ENCODE peak calls at places on chromosomes 3 and 15, in six cellular contexts. C is endodermal cell, O is upper lobe of right lung, E is heart right ventricle, W is hepatocyte, K is tibial nerve. H is an unnamed sample.

GRCh38 chr3:142279965-142280590 is 54.7 kb upstream of the GK5 start:
- DNase-seq in E (no peak), O (no peak), K (peak; percentile 22), C (peak; percentile 74), W (peak; percentile 84), H (peak; percentile 57)

GRCh38 chr15:90054618-90055097 is 47.6 kb downstream of the IDH2 start:
- DNase-seq in O (no peak), K (no peak), C (no peak), W (peak; percentile 45), E (no peak), H (no peak)

GRCh38 chr15:44566176-44566575 is 29.2 kb downstream of the EIF3J start:
- DNase-seq in C (no peak), W (no peak), E (no peak), K (no peak), O (no peak), H (no peak)

GRCh38 chr3:15438988-15439387 is 11.6 kb downstream of the EAF1 start:
- DNase-seq in E (no peak), C (no peak), K (no peak), W (no peak), O (no peak), H (no peak)

GRCh38 chr15:63447277-63447676 is 57.1 kb upstream of the USP3 start:
- DNase-seq in W (no peak), E (no peak), K (no peak), C (no peak), O (no peak), H (no peak)

GRCh38 chr3:61997112-61997511 is 376.2 kb downstream of the FEZF2 start:
- DNase-seq in C (no peak), W (no peak), K (no peak), E (no peak), O (no peak), H (no peak)

GRCh38 chr3:178198329-178198728 is 337.9 kb upstream of the KCNMB2 start:
- DNase-seq in O (no peak), W (no peak), K (no peak), C (no peak), E (no peak), H (no peak)

GRCh38 chr15:77840962-77841361 is 208.2 kb upstream of the LINGO1 start:
- DNase-seq in C (peak; percentile 49), O (peak; percentile 71), E (no peak), W (peak; percentile 60), K (no peak), H (no peak)

GRCh38 chr15:29708519-29708918 is 113.7 kb downstream of the TJP1 start:
- DNase-seq in O (no peak), E (no peak), W (no peak), C (no peak), K (no peak), H (no peak)

GRCh38 chr3:64067510-64068346 is 44.4 kb upstream of the PSMD6 start:
- DNase-seq in W (no peak), C (no peak), O (no peak), K (no peak), E (no peak), H (no peak)

GRCh38 chr15:62889734-62890505 is 152.6 kb upstream of the TPM1 start:
- DNase-seq in O (no peak), K (no peak), C (no peak), E (no peak), W (no peak), H (no peak)

GRCh38 chr15:99110581-99111320 is 5.9 kb downstream of the SYNM start:
- DNase-seq in O (no peak), K (no peak), C (no peak), W (no peak), E (no peak), H (no peak)

GRCh38 chr15:89776274-89777072 is at the start of gene MESP2:
- DNase-seq in K (peak; percentile 72), W (peak; percentile 92), E (peak; percentile 91), O (peak; percentile 93), C (peak; percentile 97), H (no peak)

GRCh38 chr3:39115870-39116269 is 8.4 kb downstream of the TTC21A start:
- DNase-seq in C (no peak), O (no peak), K (no peak), W (no peak), E (no peak), H (no peak)

GRCh38 chr15:82043726-82044372 is 2.0 kb downstream of the MEX3B start:
- DNase-seq in K (no peak), W (no peak), O (no peak), E (peak; percentile 17), C (no peak), H (no peak)

GRCh38 chr15:82040862-82041261 is 5.0 kb downstream of the MEX3B start:
- DNase-seq in O (no peak), E (no peak), W (peak; percentile 15), C (peak; percentile 93), K (no peak), H (no peak)

GRCh38 chr15:82045179-82045891 is 483 bp downstream of the MEX3B start:
- DNase-seq in C (peak; percentile 79), K (peak; percentile 22), W (peak; percentile 55), E (peak; percentile 56), O (no peak), H (no peak)

GRCh38 chr15:82044373-82045178 is 1.2 kb downstream of the MEX3B start:
- DNase-seq in E (peak; percentile 44), C (peak; percentile 87), O (no peak), K (peak; percentile 15), W (peak; percentile 73), H (no peak)

GRCh38 chr15:82043130-82043673 is 2.6 kb downstream of the MEX3B start:
- DNase-seq in W (no peak), O (no peak), C (peak; percentile 69), K (no peak), E (no peak), H (no peak)
- H3K27ac ChIP-seq in W (peak overlapping the region; percentile 95), O (no peak overlapping the region), C (no peak overlapping the region), K (no peak overlapping the region), E (no peak overlapping the region), H (no peak overlapping the region)

DNA sequence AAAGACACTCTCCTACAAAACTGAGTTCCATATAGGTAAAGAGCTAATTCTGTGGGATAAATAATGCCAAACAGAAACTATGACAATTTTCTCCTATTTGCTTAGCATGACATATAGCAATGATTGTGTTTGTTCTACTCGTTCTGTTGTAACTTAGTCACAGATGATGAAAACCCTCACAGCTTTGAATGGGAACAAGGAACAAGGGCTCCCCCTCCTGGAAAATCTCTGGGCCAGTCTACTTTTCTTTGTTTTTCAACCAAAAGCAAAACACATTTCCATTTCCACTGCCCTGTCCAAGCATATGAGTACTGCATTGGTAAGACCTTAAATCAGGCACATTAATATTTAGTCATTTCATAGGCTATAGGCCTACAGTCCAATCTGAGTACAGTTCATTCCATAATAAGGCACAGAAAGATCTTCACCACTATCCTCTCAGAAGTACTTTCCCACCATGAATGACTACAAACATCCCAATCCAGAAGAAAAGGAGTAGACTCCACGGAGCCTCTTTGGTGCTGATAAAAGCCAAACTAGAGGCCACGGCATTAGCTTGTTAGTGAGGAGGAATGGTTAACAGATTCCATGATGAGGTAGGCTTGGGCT is 67.1 kb downstream of the ATP8B4 start:
- DNase-seq in E (no peak), K (peak; percentile 27), C (peak; percentile 76), W (peak; percentile 83), O (no peak), H (peak; percentile 79)
- TF ChIP-seq CTCF in E (peak; percentile 67), K (peak; percentile 66), C (peak; percentile 88), W (peak; percentile 92), O (peak; percentile 58), H (peak; percentile 64)

GRCh38 chr15:42914728-42915497 is 5.7 kb downstream of the TTBK2 start:
- DNase-seq in O (no peak), W (no peak), C (no peak), K (no peak), E (no peak), H (no peak)
- H3K27ac ChIP-seq in O (no peak overlapping the region), W (no peak overlapping the region), C (no peak overlapping the region), K (no peak overlapping the region), E (no peak overlapping the region), H (peak overlapping the region; percentile 77)

GRCh38 chr3:48989796-48990635 is at the start of gene P4HTM:
- DNase-seq in E (peak; percentile 83), W (peak; percentile 94), O (peak; percentile 90), K (peak; percentile 76), C (peak; percentile 94), H (peak; percentile 41)
- TF ChIP-seq CTCF in E (peak; percentile 52), W (peak; percentile 37), O (peak; percentile 45), K (peak; percentile 53), C (peak; percentile 43), H (no peak)

GRCh38 chr3:128698211-128699011 is 27.6 kb upstream of the RAB7A start:
- DNase-seq in O (peak; percentile 78), K (no peak), C (peak; percentile 81), E (peak; percentile 58), W (peak; percentile 56), H (no peak)
- H3K27ac ChIP-seq in O (peak overlapping the region; percentile 76), K (peak overlapping the region; percentile 67), C (no peak overlapping the region), E (peak overlapping the region; percentile 79), W (peak overlapping the region; percentile 4), H (peak overlapping the region; percentile 70)

GRCh38 chr3:82493858-82494257 is 732.4 kb upstream of the GBE1 start:
- DNase-seq in K (no peak), E (no peak), O (no peak), W (no peak), C (no peak), H (no peak)

GRCh38 chr3:82494977-82495489 is 733.6 kb upstream of the GBE1 start:
- DNase-seq in E (no peak), C (no peak), O (no peak), W (no peak), K (no peak), H (no peak)

GRCh38 chr3:82498186-82498585 is 736.7 kb upstream of the GBE1 start:
- DNase-seq in O (peak; percentile 45), W (no peak), C (no peak), E (no peak), K (no peak), H (no peak)

GRCh38 chr3:82495655-82496054 is 734.2 kb upstream of the GBE1 start:
- DNase-seq in O (no peak), C (no peak), E (no peak), K (no peak), W (no peak), H (no peak)

GRCh38 chr3:82496890-82497560 is 735.6 kb upstream of the GBE1 start:
- DNase-seq in O (no peak), W (peak; percentile 24), E (no peak), C (peak; percentile 70), K (no peak), H (no peak)
- TF ChIP-seq CTCF in O (peak; percentile 8), W (peak; percentile 47), E (no peak), C (peak; percentile 89), K (no peak), H (no peak)

GRCh38 chr3:10187295-10187876 is 22.7 kb downstream of the IRAK2 start:
- DNase-seq in E (no peak), C (no peak), K (no peak), W (no peak), O (no peak), H (no peak)
- H3K27ac ChIP-seq in E (no peak overlapping the region), C (no peak overlapping the region), K (no peak overlapping the region), W (no peak overlapping the region), O (no peak overlapping the region), H (peak overlapping the region; percentile 54)

GRCh38 chr3:192444791-192445106 is 282.6 kb downstream of the FGF12 start:
- DNase-seq in W (no peak), E (no peak), C (no peak), O (no peak), K (no peak), H (no peak)
- TF ChIP-seq CTCF in W (no peak), E (no peak), C (no peak), O (no peak), K (no peak), H (no peak)

GRCh38 chr15:85482896-85483295 is 102.5 kb downstream of the AKAP13 start:
- DNase-seq in C (no peak), O (no peak), K (no peak), E (no peak), W (peak; percentile 29), H (no peak)
- H3K27ac ChIP-seq in C (peak overlapping the region; percentile 62), O (peak overlapping the region; percentile 15), K (peak overlapping the region; percentile 16), E (no peak overlapping the region), W (peak overlapping the region; percentile 82), H (no peak overlapping the region)

H was measured in Panc1.